ENCODE peak calls at places on chromosomes 2 and 18, in five cellular contexts. Y, P, F, O and M are unnamed samples.

GRCh38 chr18:40841473-40841872 is 1113.6 kb upstream of the PIK3C3 start:
- DNase-seq in Y (no peak), P (no peak), F (peak), O (no peak), M (no peak)

GRCh38 chr18:3262234-3263171 is 570 bp downstream of the MYL12B start:
- DNase-seq in Y (no peak), P (no peak), F (peak), O (peak), M (no peak)

GRCh38 chr18:42155024-42155423 is 200.0 kb downstream of the PIK3C3 start:
- DNase-seq in Y (no peak), P (no peak), F (no peak), O (no peak), M (no peak)

GRCh38 chr2:8456149-8457091 is 225.4 kb upstream of the ID2 start:
- DNase-seq in Y (no peak), P (no peak), F (no peak), O (peak), M (no peak)

GRCh38 chr2:138115664-138116063 is 151.4 kb downstream of the HNMT start:
- DNase-seq in Y (no peak), P (no peak), F (peak), O (no peak), M (no peak)

GRCh38 chr2:195451160-195451559 is 205.9 kb upstream of the SLC39A10 start:
- DNase-seq in Y (no peak), P (no peak), F (peak), O (no peak), M (no peak)

GRCh38 chr18:79365701-79366100 is 30.0 kb upstream of the NFATC1 start:
- DNase-seq in Y (no peak), P (no peak), F (peak), O (no peak), M (no peak)

GRCh38 chr18:55607763-55608162 is 19.8 kb upstream of the TCF4 start:
- DNase-seq in Y (no peak), P (no peak), F (no peak), O (no peak), M (no peak)

GRCh38 chr18:78875268-78875997 is 104.2 kb upstream of the SALL3 start:
- DNase-seq in Y (no peak), P (no peak), F (peak), O (no peak), M (no peak)

GRCh38 chr2:239870863-239871262 is 154.3 kb downstream of the NDUFA10 start:
- DNase-seq in Y (no peak), P (no peak), F (no peak), O (no peak), M (no peak)

GRCh38 chr18:62618735-62619134 is 95.9 kb downstream of the ZCCHC2 start:
- DNase-seq in Y (no peak), P (no peak), F (no peak), O (no peak), M (no peak)

GRCh38 chr2:156077041-156077735 is 255.3 kb downstream of the NR4A2 start:
- DNase-seq in Y (no peak), P (no peak), F (no peak), O (no peak), M (no peak)